ENCODE peak calls at places on chromosome 6, in nine cellular contexts. D is neural progenitor cell; L is stimulated activated CD8-positive, alpha-beta memory T cell treated with anti-CD3 and anti-CD28 coated beads, Interleukin-4, amount 100 ng/mL, for 48 hours; P is uterus; H is left ventricle myocardium superior; Y is hepatic stellate cell; O is kidney; S is NCI-H524 treated with DMSO at 0.1 percent for 48 hours; A is LHCN-M2. Z is an unnamed sample.

GRCh38 chr6:131660195-131660594 is 23.1 kb downstream of the ENPP3 start:
- DNase-seq in L (no peak), H (no peak), P (no peak), A (peak; percentile 58), O (no peak), S (no peak), Y (no peak), D (no peak), Z (no peak)

GRCh38 chr6:110554966-110555460 is 78.6 kb upstream of the SLC22A16 start:
- DNase-seq in L (no peak), O (no peak), P (no peak), A (no peak), Y (no peak), H (no peak), D (no peak), S (no peak), Z (peak; percentile 74)

GRCh38 chr6:13384966-13385365 is 56.6 kb upstream of the TBC1D7 start:
- DNase-seq in H (peak; percentile 39), A (no peak), O (no peak), S (no peak), D (no peak), L (no peak), Y (no peak), P (no peak), Z (no peak)

GRCh38 chr6:36018339-36018738 is 6.1 kb downstream of the SLC26A8 start:
- DNase-seq in A (no peak), O (no peak), L (no peak), D (no peak), P (no peak), S (no peak), Y (no peak), H (no peak), Z (no peak)

GRCh38 chr6:145904391-145904790 is 59.8 kb downstream of the SHPRH start:
- DNase-seq in A (no peak), L (no peak), O (no peak), Y (no peak), H (no peak), S (no peak), P (no peak), D (no peak), Z (no peak)

GRCh38 chr6:42013134-42013516 is 37.2 kb upstream of the TAF8 start:
- DNase-seq in D (no peak), A (peak; percentile 30), L (no peak), P (no peak), O (no peak), S (no peak), Y (no peak), H (no peak), Z (no peak)

GRCh38 chr6:31763617-31763940 is 1.1 kb downstream of the SAPCD1 start:
- DNase-seq in D (peak; percentile 88), A (peak; percentile 78), H (no peak), L (no peak), P (no peak), S (no peak), O (peak; percentile 27), Y (peak; percentile 96), Z (no peak)

GRCh38 chr6:40352527-40353170 is 234.5 kb downstream of the LRFN2 start:
- DNase-seq in A (no peak), L (no peak), Y (no peak), P (no peak), S (no peak), D (no peak), H (no peak), O (no peak), Z (peak; percentile 2)

GRCh38 chr6:87182321-87182720 is 27.0 kb downstream of the ZNF292 start:
- DNase-seq in A (no peak), P (no peak), H (no peak), S (no peak), D (no peak), L (no peak), O (no peak), Y (no peak), Z (no peak)

GRCh38 chr6:69835414-69836179 is 30.8 kb upstream of the COL19A1 start:
- DNase-seq in P (no peak), O (no peak), Y (peak; percentile 3), A (peak; percentile 78), S (peak; percentile 49), H (no peak), D (peak; percentile 68), L (no peak), Z (no peak)

GRCh38 chr6:131825946-131826345 is 18.1 kb downstream of the ENPP1 start:
- DNase-seq in A (peak; percentile 37), Y (no peak), H (no peak), P (no peak), O (no peak), S (no peak), D (no peak), L (no peak), Z (no peak)

GRCh38 chr6:112172540-112172939 is 81.8 kb downstream of the LAMA4 start:
- DNase-seq in P (no peak), O (no peak), L (no peak), A (no peak), D (no peak), Y (no peak), S (no peak), H (no peak), Z (no peak)

GRCh38 chr6:53628354-53629119 is 37.0 kb downstream of the KLHL31 start:
- DNase-seq in L (no peak), S (no peak), A (no peak), O (no peak), D (no peak), Y (no peak), P (peak; percentile 64), H (no peak), Z (no peak)

GRCh38 chr6:32642707-32643106 is 5.5 kb downstream of the HLA-DQA1 start:
- DNase-seq in O (no peak), H (no peak), S (no peak), D (no peak), Y (no peak), A (no peak), P (no peak), L (no peak), Z (no peak)

GRCh38 chr6:31083742-31084354 is 28.5 kb downstream of the C6orf15 start:
- DNase-seq in Y (peak; percentile 70), A (peak; percentile 97), P (no peak), O (no peak), H (no peak), S (peak; percentile 73), D (peak; percentile 79), L (peak; percentile 67), Z (no peak)

GRCh38 chr6:151056230-151056907 is 183.4 kb upstream of the AKAP12 start:
- DNase-seq in A (no peak), Y (no peak), H (no peak), P (peak; percentile 9), O (no peak), D (no peak), L (no peak), S (no peak), Z (no peak)

Z was measured in sciatic nerve.